ENCODE peak calls at places on chromosome 15, in five cellular contexts. One of them, this sample, is unnamed.

GRCh38 chr15:65323071-65323511 is 18.6 kb downstream of the RNU5B-1 start:
- DNase-seq in NCI-H146: peak
- DNase-seq in WTC11: no peak
- DNase-seq in AG04449: no peak
- DNase-seq in fibroblast of mammary gland: peak
- DNase-seq in this sample: no peak

GRCh38 chr15:40984963-40985362 is 31.7 kb downstream of the CHAC1 start:
- DNase-seq in AG04449: peak
- DNase-seq in fibroblast of mammary gland: peak
- DNase-seq in WTC11: no peak
- DNase-seq in NCI-H146: no peak
- DNase-seq in this sample: no peak

GRCh38 chr15:63805993-63806980 is 27.5 kb downstream of the HERC1 start:
- DNase-seq in AG04449: no peak
- DNase-seq in NCI-H146: no peak
- DNase-seq in fibroblast of mammary gland: peak
- DNase-seq in WTC11: no peak
- DNase-seq in this sample: no peak

GRCh38 chr15:100779331-100780207 is 100.1 kb upstream of the ALDH1A3 start:
- DNase-seq in NCI-H146: no peak
- DNase-seq in AG04449: no peak
- DNase-seq in WTC11: peak
- DNase-seq in fibroblast of mammary gland: no peak
- DNase-seq in this sample: no peak

GRCh38 chr15:39239562-39239961 is 341.3 kb upstream of the THBS1 start:
- DNase-seq in AG04449: no peak
- DNase-seq in WTC11: no peak
- DNase-seq in fibroblast of mammary gland: peak
- DNase-seq in NCI-H146: no peak
- DNase-seq in this sample: no peak

GRCh38 chr15:101060576-101061551 is 141.7 kb downstream of the LRRK1 start:
- DNase-seq in WTC11: no peak
- DNase-seq in AG04449: no peak
- DNase-seq in NCI-H146: no peak
- DNase-seq in fibroblast of mammary gland: no peak
- DNase-seq in this sample: no peak

GRCh38 chr15:73265536-73266153 is 103.1 kb downstream of the HCN4 start:
- DNase-seq in AG04449: no peak
- DNase-seq in WTC11: peak
- DNase-seq in fibroblast of mammary gland: peak
- DNase-seq in NCI-H146: peak
- DNase-seq in this sample: peak

GRCh38 chr15:85778107-85778776 is 16.5 kb downstream of the KLHL25 start:
- DNase-seq in AG04449: no peak
- DNase-seq in NCI-H146: no peak
- DNase-seq in WTC11: no peak
- DNase-seq in fibroblast of mammary gland: no peak
- DNase-seq in this sample: no peak

GRCh38 chr15:55799287-55800212 is 56.6 kb upstream of the PRTG start:
- DNase-seq in AG04449: no peak
- DNase-seq in NCI-H146: peak
- DNase-seq in fibroblast of mammary gland: peak
- DNase-seq in WTC11: peak
- DNase-seq in this sample: peak

GRCh38 chr15:95446854-95447253 is 883.6 kb upstream of the NR2F2 start:
- DNase-seq in NCI-H146: no peak
- DNase-seq in AG04449: no peak
- DNase-seq in WTC11: no peak
- DNase-seq in fibroblast of mammary gland: no peak
- DNase-seq in this sample: no peak

GRCh38 chr15:51931638-51932037 is 39.9 kb downstream of the LEO1 start:
- DNase-seq in WTC11: no peak
- DNase-seq in fibroblast of mammary gland: peak
- DNase-seq in NCI-H146: no peak
- DNase-seq in AG04449: no peak
- DNase-seq in this sample: no peak